ENCODE peak calls at places on chromosomes 4 and X, in seven cellular contexts. C is HCT116, S is A549, F is GM23338, O is HepG2, V is GM12878, E is K562. B is an unnamed sample.

GRCh38 chr4:20512053-20512810 is 188.0 kb upstream of the PACRGL start:
- DNase-seq in C (no peak), S (no peak), F (no peak), O (no peak), V (no peak), E (no peak), B (no peak)

GRCh38 chr4:164357957-164358356 is 396.0 kb upstream of the SMIM31 start:
- DNase-seq in C (no peak), S (no peak), F (no peak), O (no peak), V (no peak), E (no peak), B (no peak)

GRCh38 chrX:41382699-41383645 is 49.0 kb downstream of the DDX3X start:
- DNase-seq in C (peak; percentile 6), S (peak; percentile 77), F (peak; percentile 11), O (no peak), V (no peak), E (no peak), B (no peak)

GRCh38 chrX:152306331-152306730 is 144.8 kb downstream of the GABRA3 start:
- DNase-seq in C (no peak), S (no peak), F (no peak), O (no peak), V (no peak), E (no peak), B (no peak)

GRCh38 chr4:186104114-186104894 is at the start of gene FAM149A:
- DNase-seq in C (peak; percentile 19), S (no peak), F (peak; percentile 83), O (no peak), V (no peak), E (no peak), B (no peak)

GRCh38 chr4:114136067-114136466 is 156.6 kb upstream of the ARSJ start:
- DNase-seq in C (no peak), S (no peak), F (no peak), O (no peak), V (no peak), E (no peak), B (no peak)

GRCh38 chrX:106467422-106467821 is 144.4 kb upstream of the RADX start:
- DNase-seq in C (no peak), S (no peak), F (peak; percentile 54), O (no peak), V (no peak), E (no peak), B (no peak)

GRCh38 chr4:164997324-164997723 is 19.9 kb upstream of the TRIM61 start:
- DNase-seq in C (peak; percentile 40), S (peak; percentile 17), F (peak; percentile 15), O (peak; percentile 16), V (no peak), E (no peak), B (no peak)

GRCh38 chr4:83281326-83281725 is 3.3 kb downstream of the COQ2 start:
- DNase-seq in C (no peak), S (peak; percentile 6), F (peak; percentile 2), O (no peak), V (no peak), E (no peak), B (no peak)

GRCh38 chr4:7238300-7238960 is 46.1 kb downstream of the SORCS2 start:
- DNase-seq in C (no peak), S (peak; percentile 29), F (peak; percentile 61), O (no peak), V (no peak), E (peak; percentile 31), B (no peak)

GRCh38 chr4:151730003-151730559 is 30.7 kb downstream of the GATB start:
- DNase-seq in C (peak; percentile 10), S (peak; percentile 27), F (peak; percentile 46), O (no peak), V (no peak), E (no peak), B (no peak)

GRCh38 chr4:137032242-137032641 is 500.1 kb downstream of the PCDH18 start:
- DNase-seq in C (no peak), S (no peak), F (no peak), O (no peak), V (no peak), E (no peak), B (no peak)

GRCh38 chrX:20229155-20229554 is 37.6 kb downstream of the RPS6KA3 start:
- DNase-seq in C (no peak), S (no peak), F (no peak), O (no peak), V (no peak), E (no peak), B (no peak)

GRCh38 chrX:97639526-97639925 is 755.8 kb downstream of the RPA4 start:
- DNase-seq in C (no peak), S (no peak), F (peak; percentile 60), O (no peak), V (no peak), E (no peak), B (no peak)

GRCh38 chrX:39162322-39162721 is 361.1 kb downstream of the MID1IP1 start:
- DNase-seq in C (no peak), S (no peak), F (peak; percentile 44), O (no peak), V (no peak), E (no peak), B (no peak)

GRCh38 chrX:131288738-131289511 is at the start of gene IGSF1:
- DNase-seq in C (no peak), S (peak; percentile 34), F (peak; percentile 80), O (peak; percentile 17), V (no peak), E (peak; percentile 48), B (peak; percentile 65)

GRCh38 chrX:53077207-53078197 is 4.7 kb upstream of the TSPYL2 start:
- DNase-seq in C (no peak), S (no peak), F (peak; percentile 14), O (no peak), V (no peak), E (no peak), B (no peak)

GRCh38 chr4:156547439-156547838 is 424.2 kb downstream of the PDGFC start:
- DNase-seq in C (no peak), S (peak; percentile 18), F (no peak), O (no peak), V (no peak), E (no peak), B (no peak)

GRCh38 chr4:173503330-173504180 is 26.5 kb downstream of the HAND2 start:
- DNase-seq in C (no peak), S (no peak), F (peak; percentile 44), O (no peak), V (no peak), E (no peak), B (no peak)

GRCh38 chr4:173499568-173500535 is 30.2 kb downstream of the HAND2 start:
- DNase-seq in C (no peak), S (no peak), F (peak; percentile 91), O (no peak), V (no peak), E (no peak), B (no peak)

GRCh38 chr4:173504181-173504503 is 25.9 kb downstream of the HAND2 start:
- DNase-seq in C (no peak), S (no peak), F (peak; percentile 28), O (no peak), V (no peak), E (no peak), B (no peak)

GRCh38 chr4:173500841-173501591 is 29.0 kb downstream of the HAND2 start:
- DNase-seq in C (no peak), S (no peak), F (peak; percentile 68), O (no peak), V (no peak), E (no peak), B (no peak)

GRCh38 chr4:173501592-173502150 is 28.4 kb downstream of the HAND2 start:
- DNase-seq in C (no peak), S (no peak), F (peak; percentile 26), O (no peak), V (no peak), E (no peak), B (no peak)
- H3K4me2 ChIP-seq in C (no peak overlapping the region), S (no peak overlapping the region), F (peak overlapping the region; percentile 96), O (no peak overlapping the region), V (no peak overlapping the region), E (no peak overlapping the region), B (no peak overlapping the region)

GRCh38 chrX:10453945-10454344 is 166.4 kb downstream of the MID1 start:
- DNase-seq in C (no peak), S (no peak), F (no peak), O (no peak), V (no peak), E (no peak), B (no peak)

GRCh38 chrX:10450959-10451355 is 169.4 kb downstream of the MID1 start:
- DNase-seq in C (no peak), S (no peak), F (no peak), O (no peak), V (no peak), E (no peak), B (no peak)

GRCh38 chrX:10447577-10448214 is 172.7 kb downstream of the MID1 start:
- DNase-seq in C (no peak), S (peak; percentile 17), F (no peak), O (no peak), V (no peak), E (no peak), B (no peak)

DNA sequence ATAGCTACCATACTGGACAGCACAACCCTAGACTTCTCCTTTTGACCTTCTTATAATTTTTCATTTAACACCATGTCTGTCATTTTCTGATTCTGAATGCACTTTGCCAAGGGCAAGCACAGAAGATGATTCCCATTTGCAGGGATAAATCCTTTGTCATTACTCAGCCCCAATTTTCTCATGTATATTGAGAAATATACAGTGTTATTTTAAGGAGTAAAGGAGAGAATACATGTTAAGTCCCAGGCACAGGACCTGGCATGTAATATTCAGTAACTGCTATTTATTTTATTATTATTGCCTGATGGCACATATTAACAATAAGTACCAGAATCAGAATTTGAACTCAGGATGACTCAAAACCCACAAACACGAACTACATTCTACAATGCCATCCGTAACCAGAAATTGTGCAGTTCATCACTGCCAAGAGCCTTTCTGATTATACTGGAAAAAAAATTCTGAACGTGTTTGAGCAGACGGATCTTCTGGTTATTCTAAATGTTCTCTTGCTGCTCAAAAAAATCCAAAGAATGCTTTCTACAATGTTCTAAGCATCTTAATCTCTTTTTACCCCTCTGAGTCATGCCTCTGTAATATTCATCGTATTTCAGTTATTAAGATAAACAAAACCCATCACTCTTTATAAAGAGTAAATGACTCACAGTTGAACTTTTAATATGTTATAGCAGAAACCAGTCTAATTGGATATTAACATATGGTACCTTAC is 170.0 kb downstream of the MID1 start:
- DNase-seq in C (no peak), S (no peak), F (no peak), O (no peak), V (no peak), E (no peak), B (no peak)
- TF ChIP-seq REST in C (no peak), S (no peak), F (no peak), O (no peak), V (no peak), E (no peak), B (no peak)

GRCh38 chr4:120921456-120922389 is 803 bp downstream of the PRDM5 start:
- DNase-seq in C (no peak), S (peak; percentile 61), F (peak; percentile 48), O (no peak), V (no peak), E (no peak), B (no peak)
- H3K4me2 ChIP-seq in C (peak overlapping the region; percentile 70), S (peak overlapping the region; percentile 85), F (peak overlapping the region; percentile 76), O (no peak overlapping the region), V (no peak overlapping the region), E (no peak overlapping the region), B (peak overlapping the region; percentile 72)

GRCh38 chr4:134200811-134201215 is 776 bp downstream of the PABPC4L start:
- DNase-seq in C (no peak), S (no peak), F (no peak), O (no peak), V (no peak), E (no peak), B (no peak)
- TF ChIP-seq REST in C (no peak), S (no peak), F (no peak), O (no peak), V (no peak), E (no peak), B (no peak)

B was measured in SK-N-SH.